ENCODE peak calls at places on chromosomes 6 and 20, in five cellular contexts. L is ovary, C is pancreas, D is breast epithelium, N is A549. Q is an unnamed sample.

GRCh38 chr20:22407237-22408193 is 176.9 kb downstream of the FOXA2 start:
- DNase-seq in N (no peak), C (no peak), L (no peak), D (no peak), Q (no peak)

GRCh38 chr6:169529931-169530761 is 171.7 kb downstream of the WDR27 start:
- DNase-seq in C (no peak), N (peak; percentile 5), D (peak; percentile 37), L (no peak), Q (no peak)

GRCh38 chr6:157885211-157885788 is 62.3 kb downstream of the SNX9 start:
- DNase-seq in D (no peak), L (no peak), N (no peak), C (no peak), Q (no peak)

GRCh38 chr6:30845183-30845582 is 39.1 kb upstream of the DDR1 start:
- DNase-seq in L (no peak), D (no peak), N (no peak), C (peak; percentile 19), Q (no peak)

GRCh38 chr6:107540465-107540857 is 50.5 kb downstream of the SOBP start:
- DNase-seq in N (no peak), L (no peak), D (no peak), C (no peak), Q (no peak)

GRCh38 chr20:12243327-12243726 is 325.6 kb downstream of the BTBD3 start:
- DNase-seq in D (no peak), C (no peak), L (no peak), N (no peak), Q (no peak)

GRCh38 chr20:31608256-31608980 is 3.3 kb downstream of the ID1 start:
- DNase-seq in L (peak; percentile 80), N (peak; percentile 95), D (peak; percentile 71), C (peak; percentile 80), Q (peak; percentile 80)

GRCh38 chr6:79134699-79135474 is 56.8 kb upstream of the PHIP start:
- DNase-seq in D (no peak), C (no peak), L (no peak), N (no peak), Q (no peak)

GRCh38 chr6:24926192-24926591 is 9.6 kb downstream of the RIPOR2 start:
- DNase-seq in L (no peak), C (no peak), D (no peak), N (no peak), Q (no peak)

GRCh38 chr6:3162067-3162497 is 4.7 kb upstream of the TUBB2A start:
- DNase-seq in N (no peak), L (no peak), D (no peak), C (no peak), Q (no peak)

GRCh38 chr20:35145141-35145564 is 2.0 kb downstream of the EDEM2 start:
- DNase-seq in D (no peak), L (no peak), N (peak; percentile 77), C (no peak), Q (no peak)

GRCh38 chr20:54474046-54474445 is 1.3 kb upstream of the DOK5 start:
- DNase-seq in D (no peak), L (no peak), N (no peak), C (no peak), Q (no peak)

GRCh38 chr6:139943391-139943790 is 568.9 kb upstream of the CITED2 start:
- DNase-seq in L (no peak), C (no peak), N (peak; percentile 7), D (no peak), Q (no peak)

GRCh38 chr20:46388201-46388836 is 18.1 kb downstream of the ELMO2 start:
- DNase-seq in D (no peak), C (no peak), L (no peak), N (no peak), Q (no peak)

GRCh38 chr6:137772541-137773289 is 94.3 kb upstream of the TNFAIP3 start:
- DNase-seq in D (no peak), N (no peak), L (no peak), C (no peak), Q (no peak)

GRCh38 chr20:33770005-33770404 is 38.2 kb downstream of the ZNF341 start:
- DNase-seq in C (no peak), D (no peak), N (no peak), L (no peak), Q (no peak)

GRCh38 chr6:150199241-150199640 is 56.4 kb downstream of the PPP1R14C start:
- DNase-seq in D (no peak), L (no peak), C (no peak), N (no peak), Q (no peak)

GRCh38 chr6:99333068-99333467 is 16.4 kb downstream of the FAXC start:
- DNase-seq in L (no peak), D (no peak), N (no peak), C (no peak), Q (no peak)

GRCh38 chr6:13702809-13703302 is 8.8 kb downstream of the RANBP9 start:
- DNase-seq in N (no peak), C (no peak), D (no peak), L (no peak), Q (no peak)
- H3K4me1 ChIP-seq in N (no peaks in the 10 kb centered on the region), C (peaks cover 10% of the 10 kb centered on the region), D (no peaks in the 10 kb centered on the region), L (peaks cover 21% of the 10 kb centered on the region), Q (peaks cover 56% of the 10 kb centered on the region)

GRCh38 chr6:94813806-94814205 is 763.5 kb upstream of the MANEA start:
- DNase-seq in N (no peak), L (no peak), C (no peak), D (no peak), Q (no peak)
- TF ChIP-seq CTCF in N (no peak), L (no peak), C (no peak), D (no peak), Q (no peak)

GRCh38 chr6:90216081-90216977 is 80.3 kb downstream of the BACH2 start:
- DNase-seq in D (no peak), C (peak; percentile 58), N (no peak), L (no peak), Q (no peak)
- H3K4me1 ChIP-seq in D (no peaks in the 10 kb centered on the region), C (peaks cover 44% of the 10 kb centered on the region), N (peaks cover 42% of the 10 kb centered on the region), L (peaks cover 18% of the 10 kb centered on the region), Q (peaks cover 49% of the 10 kb centered on the region)

GRCh38 chr20:10763117-10763516 is 89.3 kb upstream of the JAG1 start:
- DNase-seq in L (no peak), C (no peak), D (no peak), N (no peak), Q (no peak)
- TF ChIP-seq CTCF in L (no peak), C (no peak), D (no peak), N (no peak), Q (no peak)

DNA sequence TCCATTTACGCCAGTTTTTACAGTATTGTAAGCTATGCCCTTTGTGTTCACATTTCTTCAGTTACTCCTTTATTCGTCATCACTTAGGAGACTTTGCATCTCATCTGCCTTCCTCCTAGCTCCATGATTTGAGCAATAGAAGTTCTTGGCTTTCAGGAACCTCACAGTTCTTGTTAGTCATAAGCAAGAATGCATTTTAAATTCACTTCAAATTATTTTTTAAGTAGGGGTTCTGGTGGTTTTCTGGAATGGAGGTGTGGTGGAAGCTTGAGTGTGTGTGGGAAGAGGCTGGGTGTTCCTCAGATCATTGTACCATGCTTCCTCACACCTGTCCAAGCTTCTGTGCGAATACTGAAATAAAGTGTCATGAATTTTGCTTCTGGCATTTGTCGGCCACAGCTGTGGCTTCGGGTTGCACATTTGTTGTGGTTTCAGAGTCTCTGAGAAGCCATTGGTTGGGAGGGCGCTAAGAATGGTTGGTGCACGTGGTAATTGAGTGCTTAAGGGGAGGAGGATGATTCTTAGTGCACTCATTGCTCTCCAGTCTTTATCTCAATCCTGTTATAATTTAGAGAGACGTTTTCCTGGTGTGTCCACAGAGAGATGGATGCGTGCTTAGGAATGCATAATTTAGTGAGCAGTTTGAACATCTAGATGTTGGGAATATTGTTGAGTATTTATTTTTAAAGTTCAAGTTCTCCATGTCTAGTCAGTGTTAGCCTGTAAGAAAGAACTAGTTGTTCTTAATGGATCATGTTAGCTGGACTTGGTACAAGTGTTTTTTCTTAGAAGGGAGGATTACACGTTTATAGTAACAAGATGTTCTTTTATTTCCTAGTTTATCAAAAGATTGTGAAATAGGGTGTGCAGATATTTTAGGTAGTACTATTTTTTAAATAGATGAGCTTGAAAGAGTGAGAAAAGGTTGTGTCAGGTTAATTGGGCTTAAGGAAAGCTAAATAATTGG is 31.9 kb downstream of the FOXO3 start:
- DNase-seq in C (no peak), N (no peak), D (peak; percentile 71), L (no peak), Q (no peak)
- H3K4me1 ChIP-seq in C (peaks cover 80% of the 10 kb centered on the region), N (peaks cover 38% of the 10 kb centered on the region), D (peaks cover 39% of the 10 kb centered on the region), L (peaks cover 42% of the 10 kb centered on the region), Q (peaks cover 100% of the 10 kb centered on the region)

DNA sequence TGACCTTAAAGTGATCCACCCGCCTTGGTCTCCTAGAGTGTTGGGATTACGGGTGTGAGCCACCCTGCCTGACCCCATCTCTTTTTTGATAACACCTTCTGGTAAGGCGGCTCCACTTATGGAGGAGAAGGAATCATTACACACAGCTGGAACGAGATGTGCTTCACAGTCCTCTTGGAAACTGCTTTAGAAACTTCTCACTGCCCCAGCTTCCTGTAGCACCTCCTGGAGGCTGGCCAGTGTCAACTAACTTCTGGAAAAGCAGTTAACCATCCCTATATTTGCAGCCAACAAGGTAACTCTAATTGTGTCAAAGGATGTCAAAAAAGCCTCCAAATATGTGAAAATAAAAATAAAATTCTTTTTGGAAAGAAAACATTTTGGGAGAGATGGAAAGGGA is 48.8 kb upstream of the BCLAF1 start:
- DNase-seq in D (no peak), L (no peak), C (no peak), N (no peak), Q (no peak)
- TF ChIP-seq CTCF in D (no peak), L (no peak), C (no peak), N (no peak), Q (no peak)

GRCh38 chr20:48814633-48815032 is 13.2 kb downstream of the PREX1 start:
- DNase-seq in L (no peak), D (no peak), N (no peak), C (no peak), Q (no peak)

GRCh38 chr20:48818031-48818370 is 9.8 kb downstream of the PREX1 start:
- DNase-seq in D (no peak), L (no peak), N (no peak), C (no peak), Q (no peak)

GRCh38 chr20:48815537-48815936 is 12.3 kb downstream of the PREX1 start:
- DNase-seq in N (no peak), C (no peak), D (no peak), L (no peak), Q (no peak)

GRCh38 chr20:48817367-48818030 is 10.3 kb downstream of the PREX1 start:
- DNase-seq in N (no peak), L (no peak), C (no peak), D (no peak), Q (no peak)

DNA sequence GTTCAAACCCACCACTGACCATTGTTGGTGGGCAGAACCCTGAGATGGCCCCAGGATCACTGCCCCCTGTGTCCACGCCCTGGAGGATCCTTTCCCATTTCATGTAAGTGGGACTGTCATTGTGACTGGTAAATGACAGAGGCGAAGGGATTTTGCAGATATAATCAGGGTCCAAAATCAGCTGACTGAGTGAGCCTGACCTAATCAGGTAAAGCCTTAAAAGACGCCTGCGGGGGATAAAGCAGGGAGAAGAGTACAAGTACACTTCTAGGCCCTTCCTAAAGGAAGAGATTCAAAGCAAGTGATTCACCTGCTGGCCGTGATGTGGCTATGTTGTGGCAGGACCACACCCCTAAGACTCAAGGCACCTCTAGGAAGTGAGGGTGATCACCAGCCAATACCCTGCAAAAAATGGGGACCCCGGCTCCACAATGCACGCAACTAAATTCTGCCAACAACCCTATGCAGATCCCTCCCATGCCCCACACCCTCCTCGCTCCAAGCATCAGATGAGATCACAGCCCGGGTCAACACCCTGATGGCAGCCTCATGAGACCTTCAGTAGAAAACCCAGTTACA is 11.4 kb downstream of the PREX1 start:
- DNase-seq in D (no peak), C (no peak), L (no peak), N (no peak), Q (no peak)
- H3K4me1 ChIP-seq in D (no peaks in the 10 kb centered on the region), C (no peaks in the 10 kb centered on the region), L (no peaks in the 10 kb centered on the region), N (no peaks in the 10 kb centered on the region), Q (peaks cover 54% of the 10 kb centered on the region)